ENCODE peak calls at places on chromosomes 2 and 18, in four cellular contexts. C is activated naive CD8-positive, alpha-beta T cell treated with anti-CD3 and anti-CD28 coated beads, Interleukin-2, amount 50 U/mL, for 16 hours; D is kidney; Z is stimulated activated naive CD4-positive, alpha-beta T cell treated with Interleukin-2 at 50 U/mL for 16 hours. I is an unnamed sample.

GRCh38 chr18:63363951-63364350 is 3.1 kb downstream of the KDSR start:
- DNase-seq in Z (peak), C (no peak), D (no peak), I (no peak)

GRCh38 chr2:225670111-225670974 is 270.8 kb downstream of the NYAP2 start:
- DNase-seq in C (no peak), D (no peak), Z (no peak), I (no peak)

GRCh38 chr2:222862068-222862914 is 1.5 kb downstream of the ACSL3 start:
- DNase-seq in Z (no peak), D (no peak), C (no peak), I (no peak)

GRCh38 chr18:51767293-51767692 is 569.8 kb upstream of the MEX3C start:
- DNase-seq in C (no peak), Z (no peak), D (peak), I (no peak)

GRCh38 chr2:715847-716573 is 38.8 kb upstream of the TMEM18 start:
- DNase-seq in D (no peak), C (no peak), Z (no peak), I (no peak)

GRCh38 chr2:180655393-180655792 is 325.0 kb upstream of the UBE2E3 start:
- DNase-seq in Z (no peak), D (no peak), C (no peak), I (no peak)

GRCh38 chr18:23307567-23308295 is 145.4 kb upstream of the RIOK3 start:
- DNase-seq in Z (no peak), D (peak), C (no peak), I (peak)

GRCh38 chr18:59272971-59273935 is at the start of gene RAX:
- DNase-seq in Z (no peak), C (no peak), D (peak), I (peak)

GRCh38 chr2:189772212-189772611 is 9.6 kb upstream of the OSGEPL1 start:
- DNase-seq in C (no peak), D (no peak), Z (no peak), I (no peak)

I was measured in spleen.